ENCODE peak calls at places on chromosome 10, in seven cellular contexts. One of them, this sample, is unnamed.

GRCh38 chr10:123229927-123230630 is 75.9 kb downstream of the BUB3 start:
- DNase-seq in right lobe of liver: no peak
- DNase-seq in posterior vena cava: no peak
- DNase-seq in stimulated activated CD4-positive, alpha-beta T cell treated with anti-CD3 and anti-CD28 coated beads, Interleukin-1b, Interleukin-23, amount 100 ng/mL, for 48 hours: no peak
- DNase-seq in T-helper 2 cell: no peak
- DNase-seq in NCI-H345: no peak
- DNase-seq in NCI-H1092: no peak
- DNase-seq in this sample: no peak

GRCh38 chr10:71088054-71088453 is 124.3 kb upstream of the UNC5B start:
- DNase-seq in right lobe of liver: no peak
- DNase-seq in posterior vena cava: no peak
- DNase-seq in stimulated activated CD4-positive, alpha-beta T cell treated with anti-CD3 and anti-CD28 coated beads, Interleukin-1b, Interleukin-23, amount 100 ng/mL, for 48 hours: no peak
- DNase-seq in T-helper 2 cell: no peak
- DNase-seq in NCI-H345: no peak
- DNase-seq in NCI-H1092: no peak
- DNase-seq in this sample: no peak

GRCh38 chr10:62972103-62972502 is 155.9 kb upstream of the EGR2 start:
- DNase-seq in right lobe of liver: no peak
- DNase-seq in posterior vena cava: no peak
- DNase-seq in stimulated activated CD4-positive, alpha-beta T cell treated with anti-CD3 and anti-CD28 coated beads, Interleukin-1b, Interleukin-23, amount 100 ng/mL, for 48 hours: no peak
- DNase-seq in T-helper 2 cell: no peak
- DNase-seq in NCI-H345: no peak
- DNase-seq in NCI-H1092: no peak
- DNase-seq in this sample: no peak

GRCh38 chr10:99682752-99683151 is 23.4 kb downstream of the ENTPD7 start:
- DNase-seq in right lobe of liver: no peak
- DNase-seq in posterior vena cava: no peak
- DNase-seq in stimulated activated CD4-positive, alpha-beta T cell treated with anti-CD3 and anti-CD28 coated beads, Interleukin-1b, Interleukin-23, amount 100 ng/mL, for 48 hours: no peak
- DNase-seq in T-helper 2 cell: no peak
- DNase-seq in NCI-H345: no peak
- DNase-seq in NCI-H1092: no peak
- DNase-seq in this sample: no peak

GRCh38 chr10:24721254-24722106 is 2.2 kb downstream of the ARHGAP21 start:
- DNase-seq in right lobe of liver: no peak
- DNase-seq in posterior vena cava: peak; percentile 84
- DNase-seq in stimulated activated CD4-positive, alpha-beta T cell treated with anti-CD3 and anti-CD28 coated beads, Interleukin-1b, Interleukin-23, amount 100 ng/mL, for 48 hours: no peak
- DNase-seq in T-helper 2 cell: no peak
- DNase-seq in NCI-H345: no peak
- DNase-seq in NCI-H1092: no peak
- DNase-seq in this sample: peak; percentile 33

GRCh38 chr10:92970301-92971070 is 90.1 kb upstream of the CYP26C1 start:
- DNase-seq in right lobe of liver: no peak
- DNase-seq in posterior vena cava: no peak
- DNase-seq in stimulated activated CD4-positive, alpha-beta T cell treated with anti-CD3 and anti-CD28 coated beads, Interleukin-1b, Interleukin-23, amount 100 ng/mL, for 48 hours: no peak
- DNase-seq in T-helper 2 cell: no peak
- DNase-seq in NCI-H345: no peak
- DNase-seq in NCI-H1092: no peak
- DNase-seq in this sample: no peak

GRCh38 chr10:119713744-119714483 is 11.9 kb upstream of the INPP5F start:
- DNase-seq in right lobe of liver: no peak
- DNase-seq in posterior vena cava: no peak
- DNase-seq in stimulated activated CD4-positive, alpha-beta T cell treated with anti-CD3 and anti-CD28 coated beads, Interleukin-1b, Interleukin-23, amount 100 ng/mL, for 48 hours: no peak
- DNase-seq in T-helper 2 cell: no peak
- DNase-seq in NCI-H345: no peak
- DNase-seq in NCI-H1092: no peak
- DNase-seq in this sample: no peak

GRCh38 chr10:67609996-67610793 is 85.8 kb downstream of the CTNNA3 start:
- DNase-seq in right lobe of liver: no peak
- DNase-seq in posterior vena cava: no peak
- DNase-seq in stimulated activated CD4-positive, alpha-beta T cell treated with anti-CD3 and anti-CD28 coated beads, Interleukin-1b, Interleukin-23, amount 100 ng/mL, for 48 hours: no peak
- DNase-seq in T-helper 2 cell: no peak
- DNase-seq in NCI-H345: no peak
- DNase-seq in NCI-H1092: no peak
- DNase-seq in this sample: no peak

GRCh38 chr10:77919713-77920108 is 6.8 kb downstream of the DLG5 start:
- DNase-seq in right lobe of liver: no peak
- DNase-seq in posterior vena cava: no peak
- DNase-seq in stimulated activated CD4-positive, alpha-beta T cell treated with anti-CD3 and anti-CD28 coated beads, Interleukin-1b, Interleukin-23, amount 100 ng/mL, for 48 hours: no peak
- DNase-seq in T-helper 2 cell: no peak
- DNase-seq in NCI-H345: no peak
- DNase-seq in NCI-H1092: no peak
- DNase-seq in this sample: no peak

GRCh38 chr10:91162050-91162494 is 58.4 kb upstream of the PCGF5 start:
- DNase-seq in right lobe of liver: no peak
- DNase-seq in posterior vena cava: no peak
- DNase-seq in stimulated activated CD4-positive, alpha-beta T cell treated with anti-CD3 and anti-CD28 coated beads, Interleukin-1b, Interleukin-23, amount 100 ng/mL, for 48 hours: peak; percentile 10
- DNase-seq in T-helper 2 cell: no peak
- DNase-seq in NCI-H345: no peak
- DNase-seq in NCI-H1092: no peak
- DNase-seq in this sample: no peak

GRCh38 chr10:43949351-43949750 is 300.7 kb upstream of the ZNF32 start:
- DNase-seq in right lobe of liver: no peak
- DNase-seq in posterior vena cava: no peak
- DNase-seq in stimulated activated CD4-positive, alpha-beta T cell treated with anti-CD3 and anti-CD28 coated beads, Interleukin-1b, Interleukin-23, amount 100 ng/mL, for 48 hours: no peak
- DNase-seq in T-helper 2 cell: no peak
- DNase-seq in NCI-H345: no peak
- DNase-seq in NCI-H1092: no peak
- DNase-seq in this sample: no peak

GRCh38 chr10:80416401-80417098 is 8.2 kb downstream of the PRXL2A start:
- DNase-seq in right lobe of liver: no peak
- DNase-seq in posterior vena cava: no peak
- DNase-seq in stimulated activated CD4-positive, alpha-beta T cell treated with anti-CD3 and anti-CD28 coated beads, Interleukin-1b, Interleukin-23, amount 100 ng/mL, for 48 hours: no peak
- DNase-seq in T-helper 2 cell: no peak
- DNase-seq in NCI-H345: no peak
- DNase-seq in NCI-H1092: no peak
- DNase-seq in this sample: peak; percentile 59

GRCh38 chr10:114655671-114656070 is 2.4 kb downstream of the ABLIM1 start:
- DNase-seq in right lobe of liver: no peak
- DNase-seq in posterior vena cava: no peak
- DNase-seq in stimulated activated CD4-positive, alpha-beta T cell treated with anti-CD3 and anti-CD28 coated beads, Interleukin-1b, Interleukin-23, amount 100 ng/mL, for 48 hours: no peak
- DNase-seq in T-helper 2 cell: no peak
- DNase-seq in NCI-H345: no peak
- DNase-seq in NCI-H1092: no peak
- DNase-seq in this sample: no peak

GRCh38 chr10:103458720-103459119 is at the start of gene CALHM1:
- DNase-seq in right lobe of liver: no peak
- DNase-seq in posterior vena cava: no peak
- DNase-seq in stimulated activated CD4-positive, alpha-beta T cell treated with anti-CD3 and anti-CD28 coated beads, Interleukin-1b, Interleukin-23, amount 100 ng/mL, for 48 hours: no peak
- DNase-seq in T-helper 2 cell: no peak
- DNase-seq in NCI-H345: peak; percentile 34
- DNase-seq in NCI-H1092: no peak
- DNase-seq in this sample: no peak

GRCh38 chr10:126302831-126303230 is 85.4 kb downstream of the ADAM12 start:
- DNase-seq in right lobe of liver: no peak
- DNase-seq in posterior vena cava: no peak
- DNase-seq in stimulated activated CD4-positive, alpha-beta T cell treated with anti-CD3 and anti-CD28 coated beads, Interleukin-1b, Interleukin-23, amount 100 ng/mL, for 48 hours: no peak
- DNase-seq in T-helper 2 cell: no peak
- DNase-seq in NCI-H345: no peak
- DNase-seq in NCI-H1092: no peak
- DNase-seq in this sample: no peak

GRCh38 chr10:51300617-51301350 is 226.5 kb downstream of the PRKG1 start:
- DNase-seq in right lobe of liver: no peak
- DNase-seq in posterior vena cava: no peak
- DNase-seq in stimulated activated CD4-positive, alpha-beta T cell treated with anti-CD3 and anti-CD28 coated beads, Interleukin-1b, Interleukin-23, amount 100 ng/mL, for 48 hours: no peak
- DNase-seq in T-helper 2 cell: no peak
- DNase-seq in NCI-H345: no peak
- DNase-seq in NCI-H1092: no peak
- DNase-seq in this sample: no peak

This sample was measured in nucleus accumbens.